ENCODE peak calls at places on chromosomes 7 and 10, in four cellular contexts. One of them, this sample, is unnamed.

GRCh38 chr10:109454691-109455090 is 468.6 kb downstream of the XPNPEP1 start:
- DNase-seq in ovary: no peak
- DNase-seq in stimulated activated CD4-positive, alpha-beta T cell treated with anti-CD3 and anti-CD28 coated beads, Interleukin-1b, Interleukin-23, amount 100 ng/mL, for 4 hours: no peak
- DNase-seq in Caki2: no peak
- DNase-seq in this sample: no peak

GRCh38 chr7:47407821-47408674 is 173.9 kb downstream of the TNS3 start:
- DNase-seq in ovary: peak; percentile 18
- DNase-seq in stimulated activated CD4-positive, alpha-beta T cell treated with anti-CD3 and anti-CD28 coated beads, Interleukin-1b, Interleukin-23, amount 100 ng/mL, for 4 hours: no peak
- DNase-seq in Caki2: no peak
- DNase-seq in this sample: no peak

GRCh38 chr7:66837007-66837406 is 84.0 kb upstream of the TMEM248 start:
- DNase-seq in Caki2: no peak
- DNase-seq in ovary: no peak
- DNase-seq in stimulated activated CD4-positive, alpha-beta T cell treated with anti-CD3 and anti-CD28 coated beads, Interleukin-1b, Interleukin-23, amount 100 ng/mL, for 4 hours: no peak
- DNase-seq in this sample: no peak

GRCh38 chr7:102044984-102045673 is 227.7 kb downstream of the CUX1 start:
- DNase-seq in Caki2: no peak
- DNase-seq in stimulated activated CD4-positive, alpha-beta T cell treated with anti-CD3 and anti-CD28 coated beads, Interleukin-1b, Interleukin-23, amount 100 ng/mL, for 4 hours: no peak
- DNase-seq in ovary: peak; percentile 47
- DNase-seq in this sample: no peak

GRCh38 chr7:44388089-44388970 is 62.9 kb upstream of the CAMK2B start:
- DNase-seq in stimulated activated CD4-positive, alpha-beta T cell treated with anti-CD3 and anti-CD28 coated beads, Interleukin-1b, Interleukin-23, amount 100 ng/mL, for 4 hours: no peak
- DNase-seq in ovary: no peak
- DNase-seq in Caki2: no peak
- DNase-seq in this sample: no peak

GRCh38 chr7:44645696-44646095 is 39.3 kb downstream of the OGDH start:
- DNase-seq in Caki2: no peak
- DNase-seq in ovary: no peak
- DNase-seq in stimulated activated CD4-positive, alpha-beta T cell treated with anti-CD3 and anti-CD28 coated beads, Interleukin-1b, Interleukin-23, amount 100 ng/mL, for 4 hours: no peak
- DNase-seq in this sample: no peak

GRCh38 chr7:25727446-25727845 is 424.6 kb upstream of the NFE2L3 start:
- DNase-seq in stimulated activated CD4-positive, alpha-beta T cell treated with anti-CD3 and anti-CD28 coated beads, Interleukin-1b, Interleukin-23, amount 100 ng/mL, for 4 hours: no peak
- DNase-seq in ovary: no peak
- DNase-seq in Caki2: no peak
- DNase-seq in this sample: no peak

GRCh38 chr10:122850705-122851640 is 5.3 kb upstream of the CUZD1 start:
- DNase-seq in stimulated activated CD4-positive, alpha-beta T cell treated with anti-CD3 and anti-CD28 coated beads, Interleukin-1b, Interleukin-23, amount 100 ng/mL, for 4 hours: no peak
- DNase-seq in Caki2: peak; percentile 35
- DNase-seq in ovary: no peak
- DNase-seq in this sample: no peak

GRCh38 chr7:1668486-1668931 is 1.6 kb upstream of the ELFN1 start:
- DNase-seq in Caki2: no peak
- DNase-seq in ovary: peak; percentile 14
- DNase-seq in stimulated activated CD4-positive, alpha-beta T cell treated with anti-CD3 and anti-CD28 coated beads, Interleukin-1b, Interleukin-23, amount 100 ng/mL, for 4 hours: no peak
- DNase-seq in this sample: no peak

GRCh38 chr7:140059288-140060242 is 3.2 kb downstream of the PARP12 start:
- DNase-seq in ovary: peak; percentile 68
- DNase-seq in stimulated activated CD4-positive, alpha-beta T cell treated with anti-CD3 and anti-CD28 coated beads, Interleukin-1b, Interleukin-23, amount 100 ng/mL, for 4 hours: peak; percentile 37
- DNase-seq in Caki2: peak; percentile 84
- DNase-seq in this sample: no peak

GRCh38 chr10:125878957-125879835 is 1.9 kb downstream of the DHX32 start:
- DNase-seq in stimulated activated CD4-positive, alpha-beta T cell treated with anti-CD3 and anti-CD28 coated beads, Interleukin-1b, Interleukin-23, amount 100 ng/mL, for 4 hours: no peak
- DNase-seq in ovary: no peak
- DNase-seq in Caki2: peak; percentile 92
- DNase-seq in this sample: no peak

GRCh38 chr7:24769014-24769830 is 12.0 kb upstream of the GSDME start:
- DNase-seq in stimulated activated CD4-positive, alpha-beta T cell treated with anti-CD3 and anti-CD28 coated beads, Interleukin-1b, Interleukin-23, amount 100 ng/mL, for 4 hours: no peak
- DNase-seq in ovary: no peak
- DNase-seq in Caki2: no peak
- DNase-seq in this sample: no peak

GRCh38 chr10:91185239-91185875 is 35.1 kb upstream of the PCGF5 start:
- DNase-seq in stimulated activated CD4-positive, alpha-beta T cell treated with anti-CD3 and anti-CD28 coated beads, Interleukin-1b, Interleukin-23, amount 100 ng/mL, for 4 hours: no peak
- DNase-seq in Caki2: peak; percentile 21
- DNase-seq in ovary: no peak
- DNase-seq in this sample: no peak

GRCh38 chr7:149348758-149349369 is 86.9 kb downstream of the ZNF783 start:
- DNase-seq in Caki2: no peak
- DNase-seq in ovary: no peak
- DNase-seq in stimulated activated CD4-positive, alpha-beta T cell treated with anti-CD3 and anti-CD28 coated beads, Interleukin-1b, Interleukin-23, amount 100 ng/mL, for 4 hours: no peak
- DNase-seq in this sample: no peak

GRCh38 chr10:69839696-69840345 is 38.1 kb downstream of the COL13A1 start:
- DNase-seq in ovary: no peak
- DNase-seq in Caki2: peak; percentile 19
- DNase-seq in stimulated activated CD4-positive, alpha-beta T cell treated with anti-CD3 and anti-CD28 coated beads, Interleukin-1b, Interleukin-23, amount 100 ng/mL, for 4 hours: no peak
- DNase-seq in this sample: no peak

GRCh38 chr7:1548438-1548831 is 7.6 kb downstream of the TMEM184A start:
- DNase-seq in ovary: no peak
- DNase-seq in stimulated activated CD4-positive, alpha-beta T cell treated with anti-CD3 and anti-CD28 coated beads, Interleukin-1b, Interleukin-23, amount 100 ng/mL, for 4 hours: no peak
- DNase-seq in Caki2: no peak
- DNase-seq in this sample: no peak

GRCh38 chr7:627661-628027 is 98.9 kb upstream of the DNAAF5 start:
- DNase-seq in stimulated activated CD4-positive, alpha-beta T cell treated with anti-CD3 and anti-CD28 coated beads, Interleukin-1b, Interleukin-23, amount 100 ng/mL, for 4 hours: no peak
- DNase-seq in ovary: no peak
- DNase-seq in Caki2: no peak
- DNase-seq in this sample: no peak

GRCh38 chr7:5699467-5699866 is 82.0 kb downstream of the RNF216 start:
- DNase-seq in stimulated activated CD4-positive, alpha-beta T cell treated with anti-CD3 and anti-CD28 coated beads, Interleukin-1b, Interleukin-23, amount 100 ng/mL, for 4 hours: no peak
- DNase-seq in ovary: no peak
- DNase-seq in Caki2: no peak
- DNase-seq in this sample: no peak

GRCh38 chr7:146115665-146116451 is 743 bp upstream of the CNTNAP2 start:
- DNase-seq in stimulated activated CD4-positive, alpha-beta T cell treated with anti-CD3 and anti-CD28 coated beads, Interleukin-1b, Interleukin-23, amount 100 ng/mL, for 4 hours: no peak
- DNase-seq in ovary: peak; percentile 33
- DNase-seq in Caki2: peak; percentile 85
- DNase-seq in this sample: no peak

GRCh38 chr7:74143383-74143782 is 30.8 kb upstream of the EIF4H start:
- DNase-seq in ovary: no peak
- DNase-seq in Caki2: no peak
- DNase-seq in stimulated activated CD4-positive, alpha-beta T cell treated with anti-CD3 and anti-CD28 coated beads, Interleukin-1b, Interleukin-23, amount 100 ng/mL, for 4 hours: no peak
- DNase-seq in this sample: no peak

GRCh38 chr10:58473966-58474365 is 38.7 kb upstream of the BICC1 start:
- DNase-seq in ovary: no peak
- DNase-seq in Caki2: peak; percentile 23
- DNase-seq in stimulated activated CD4-positive, alpha-beta T cell treated with anti-CD3 and anti-CD28 coated beads, Interleukin-1b, Interleukin-23, amount 100 ng/mL, for 4 hours: no peak
- DNase-seq in this sample: no peak

GRCh38 chr7:140235114-140235513 is 58.3 kb upstream of the KDM7A start:
- DNase-seq in ovary: no peak
- DNase-seq in stimulated activated CD4-positive, alpha-beta T cell treated with anti-CD3 and anti-CD28 coated beads, Interleukin-1b, Interleukin-23, amount 100 ng/mL, for 4 hours: no peak
- DNase-seq in Caki2: no peak
- DNase-seq in this sample: no peak